ENCODE peak calls at places on chromosomes 5 and 9, in seven cellular contexts. X is uterus; B is heart left ventricle; H is A549; M is type B pancreatic cell; V is CD8-positive, alpha-beta T cell; P is AG10803. L is an unnamed sample.

GRCh38 chr9:87382902-87383301 is 114.8 kb upstream of the DAPK1 start:
- DNase-seq in V (no peak), B (no peak), M (no peak), H (no peak), P (peak; percentile 40), X (no peak), L (no peak)

GRCh38 chr9:72680593-72681317 is 159.3 kb downstream of the TMC1 start:
- DNase-seq in H (no peak), B (no peak), X (no peak), P (no peak), M (no peak), V (no peak), L (no peak)

GRCh38 chr5:40687316-40687715 is 7.6 kb downstream of the PTGER4 start:
- DNase-seq in P (no peak), H (no peak), B (no peak), V (no peak), X (no peak), M (no peak), L (no peak)

GRCh38 chr5:140240987-140241706 is 61.8 kb downstream of the PFDN1 start:
- DNase-seq in P (peak; percentile 88), V (no peak), B (peak; percentile 97), H (peak; percentile 34), X (peak; percentile 88), M (peak; percentile 81), L (peak; percentile 91)

GRCh38 chr5:41636605-41637004 is 126.2 kb upstream of the PLCXD3 start:
- DNase-seq in H (peak; percentile 3), B (no peak), V (no peak), P (peak; percentile 9), M (no peak), X (no peak), L (no peak)

GRCh38 chr9:92483896-92484545 is 1.7 kb upstream of the ASPN start:
- DNase-seq in B (no peak), X (no peak), P (peak; percentile 36), H (no peak), M (no peak), V (no peak), L (no peak)

GRCh38 chr9:89807682-89808075 is 202.9 kb downstream of the GADD45G start:
- DNase-seq in B (no peak), V (peak; percentile 19), M (peak; percentile 32), X (peak; percentile 2), H (no peak), P (no peak), L (no peak)

GRCh38 chr9:23851024-23851629 is 25.1 kb upstream of the ELAVL2 start:
- DNase-seq in V (no peak), P (no peak), B (no peak), M (peak; percentile 76), H (peak; percentile 12), X (no peak), L (no peak)

GRCh38 chr5:79878721-79879336 is 112.2 kb downstream of the MTX3 start:
- DNase-seq in X (no peak), M (no peak), V (no peak), P (no peak), H (peak; percentile 21), B (no peak), L (no peak)

GRCh38 chr9:27387722-27388121 is 90.8 kb upstream of the EQTN start:
- DNase-seq in V (no peak), B (no peak), X (no peak), H (no peak), M (no peak), P (no peak), L (no peak)

GRCh38 chr5:131515348-131515747 is 119.7 kb downstream of the RAPGEF6 start:
- DNase-seq in H (no peak), V (no peak), B (no peak), P (no peak), X (no peak), M (no peak), L (no peak)

GRCh38 chr9:36401179-36401740 is 1.2 kb upstream of the RNF38 start:
- DNase-seq in V (no peak), H (peak; percentile 88), M (no peak), P (peak; percentile 77), X (no peak), B (no peak), L (peak; percentile 29)

GRCh38 chr5:127959152-127959764 is 124.3 kb upstream of the SLC12A2 start:
- DNase-seq in H (peak; percentile 47), M (no peak), P (peak; percentile 62), B (peak; percentile 79), V (no peak), X (peak; percentile 66), L (peak; percentile 83)

GRCh38 chr5:179912951-179913350 is 5.3 kb upstream of the TBC1D9B start:
- DNase-seq in B (no peak), X (no peak), H (no peak), V (no peak), M (no peak), P (no peak), L (no peak)

GRCh38 chr5:65482280-65482726 is 583 bp upstream of the ADAMTS6 start:
- DNase-seq in B (no peak), X (no peak), M (no peak), P (peak; percentile 65), V (no peak), H (no peak), L (no peak)

GRCh38 chr5:101418735-101419134 is 515.7 kb upstream of the ST8SIA4 start:
- DNase-seq in V (no peak), H (no peak), P (no peak), X (no peak), B (no peak), M (no peak), L (no peak)

GRCh38 chr9:91951944-91952520 is 2.0 kb upstream of the ROR2 start:
- DNase-seq in P (peak; percentile 60), X (no peak), H (no peak), V (no peak), M (no peak), B (no peak), L (no peak)

GRCh38 chr5:135750506-135750905 is 84.0 kb upstream of the SLC25A48 start:
- DNase-seq in V (no peak), X (no peak), B (no peak), M (no peak), P (no peak), H (no peak), L (no peak)

GRCh38 chr9:89746385-89747116 is 141.7 kb downstream of the GADD45G start:
- DNase-seq in X (no peak), M (no peak), H (no peak), B (peak; percentile 58), V (no peak), P (peak; percentile 46), L (peak; percentile 12)

GRCh38 chr5:168317521-168318147 is 26.2 kb downstream of the WWC1 start:
- DNase-seq in X (no peak), V (no peak), M (no peak), H (peak; percentile 95), P (peak; percentile 92), B (no peak), L (peak; percentile 92)

GRCh38 chr5:141051526-141051876 is 327 bp downstream of the PCDHB1 start:
- DNase-seq in H (no peak), V (no peak), P (no peak), X (no peak), M (no peak), B (no peak), L (no peak)

GRCh38 chr9:33942471-33943083 is 106.1 kb downstream of the UBAP2 start:
- DNase-seq in B (no peak), V (no peak), P (peak; percentile 69), X (no peak), H (peak; percentile 64), M (no peak), L (peak; percentile 38)

GRCh38 chr9:15222313-15222712 is 84.7 kb downstream of the TTC39B start:
- DNase-seq in B (no peak), M (no peak), V (no peak), P (peak; percentile 78), X (no peak), H (no peak), L (no peak)

GRCh38 chr5:126369995-126370731 is 53.0 kb upstream of the GRAMD2B start:
- DNase-seq in B (no peak), P (peak; percentile 36), H (no peak), V (no peak), M (no peak), X (no peak), L (no peak)
- TF ChIP-seq CTCF in B (no peak), P (peak; percentile 49), H (no peak), V (no peak), M (no peak), X (peak; percentile 11), L (no peak)

DNA sequence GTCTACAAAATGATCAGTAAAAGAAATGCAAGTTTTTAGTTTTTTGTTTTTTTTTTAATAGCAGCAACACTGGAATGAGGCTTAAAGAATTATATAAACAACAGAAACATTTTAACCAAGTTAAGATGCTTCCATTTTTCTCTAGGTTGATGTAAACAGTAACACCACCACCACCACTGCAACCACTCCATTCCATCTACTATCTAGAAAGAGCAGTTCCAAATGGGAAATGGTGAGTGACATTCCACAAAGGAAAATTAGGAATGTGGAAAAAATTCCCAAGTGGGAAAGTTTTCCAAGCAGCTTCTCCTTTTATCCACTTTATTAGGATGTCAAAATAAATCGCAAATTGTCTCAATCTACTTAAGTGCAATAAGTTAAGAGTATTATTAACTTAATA is 32.6 kb downstream of the SLC38A9 start:
- DNase-seq in H (no peak), M (no peak), X (no peak), P (peak; percentile 25), B (no peak), V (no peak), L (no peak)
- TF ChIP-seq CTCF in H (no peak), M (no peak), X (no peak), P (no peak), B (no peak), V (no peak), L (no peak)

DNA sequence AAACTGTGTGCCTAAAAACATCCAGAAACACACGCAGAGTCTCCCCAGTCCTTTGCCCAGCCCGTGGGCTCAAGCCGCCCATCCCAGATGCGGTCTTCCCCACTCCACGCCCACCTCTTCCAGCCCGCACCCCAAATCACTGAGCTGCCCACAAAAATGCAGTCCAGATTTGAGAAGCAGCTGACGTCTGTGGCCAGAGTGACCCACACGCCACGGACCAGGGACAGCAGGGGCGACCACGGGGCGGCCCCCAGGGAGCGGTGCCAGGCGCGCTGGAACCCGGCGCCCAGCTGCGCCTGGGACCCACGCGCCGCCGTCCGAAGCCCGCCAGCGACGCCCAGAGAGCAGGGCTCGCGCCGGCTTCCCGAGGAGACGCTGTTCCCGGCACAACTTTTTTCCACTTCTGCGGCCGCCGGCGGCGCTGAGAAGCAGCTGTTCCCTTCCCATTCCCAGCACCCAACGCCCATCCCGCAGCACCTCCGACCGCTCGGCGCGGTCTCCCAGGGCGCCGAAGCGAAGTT is 674 bp downstream of the LHFPL2 start:
- DNase-seq in P (peak; percentile 57), M (peak; percentile 72), V (no peak), H (peak; percentile 19), B (peak; percentile 71), X (peak; percentile 69), L (no peak)
- TF ChIP-seq CTCF in P (peak; percentile 19), M (no peak), V (no peak), H (no peak), B (no peak), X (peak; percentile 11), L (no peak)

GRCh38 chr5:136992796-136993489 is 506.2 kb downstream of the SPOCK1 start:
- DNase-seq in B (no peak), V (no peak), P (no peak), X (no peak), M (no peak), H (no peak), L (no peak)
- TF ChIP-seq CTCF in B (no peak), V (no peak), P (no peak), X (no peak), M (no peak), H (no peak), L (no peak)